ENCODE peak calls at places on chromosomes 1 and 21, in four cellular contexts. J is endothelial cell, U is foreskin fibroblast, R is pancreas. W is an unnamed sample.

GRCh38 chr1:184828369-184828717 is 73.7 kb upstream of the EDEM3 start:
- DNase-seq in J (no peak), U (no peak), R (no peak), W (no peak)

GRCh38 chr1:28553229-28553930 is 495 bp downstream of the TRNAU1AP start:
- DNase-seq in J (peak), U (peak), R (peak), W (no peak)

GRCh38 chr1:6523566-6523965 is 30.7 kb downstream of the NOL9 start:
- DNase-seq in J (peak), U (peak), R (no peak), W (no peak)

GRCh38 chr1:229170778-229171505 is 100.0 kb upstream of the RAB4A start:
- DNase-seq in J (no peak), U (no peak), R (no peak), W (no peak)

GRCh38 chr1:204466416-204467405 is 27.9 kb downstream of the PIK3C2B start:
- DNase-seq in J (no peak), U (no peak), R (no peak), W (no peak)

GRCh38 chr1:186568221-186568620 is 107.3 kb upstream of the PDC start:
- DNase-seq in J (no peak), U (no peak), R (no peak), W (no peak)

GRCh38 chr1:227779651-227780050 is 35.8 kb upstream of the PRSS38 start:
- DNase-seq in J (no peak), U (no peak), R (no peak), W (no peak)

GRCh38 chr1:240417317-240417716 is 194.6 kb downstream of the GREM2 start:
- DNase-seq in J (no peak), U (peak), R (no peak), W (no peak)

GRCh38 chr1:116020668-116021272 is 44.5 kb downstream of the SLC22A15 start:
- DNase-seq in J (peak), U (peak), R (peak), W (peak)

GRCh38 chr1:246587606-246588005 is 21.4 kb downstream of the CNST start:
- DNase-seq in J (no peak), U (peak), R (no peak), W (peak)

GRCh38 chr1:41315482-41315823 is 45.8 kb upstream of the FOXO6 start:
- DNase-seq in J (no peak), U (no peak), R (no peak), W (no peak)

GRCh38 chr1:167130782-167131520 is 37.1 kb downstream of the STYXL2 start:
- DNase-seq in J (no peak), U (no peak), R (no peak), W (no peak)

GRCh38 chr1:1318131-1318652 is 6.3 kb downstream of the INTS11 start:
- DNase-seq in J (no peak), U (peak), R (peak), W (peak)

GRCh38 chr21:25639167-25639921 is at the start of gene JAM2:
- DNase-seq in J (peak), U (peak), R (peak), W (peak)

GRCh38 chr1:202852163-202852904 is 36.6 kb downstream of the RABIF start:
- DNase-seq in J (peak), U (peak), R (no peak), W (no peak)